ENCODE peak calls at places on chromosomes 6 and 20, in eight cellular contexts. Z is adrenal gland, Q is DND-41, I is K562, D is left ventricle myocardium inferior, R is mammary epithelial cell, E is HFF-Myc, G is HL-60. J is an unnamed sample.

GRCh38 chr20:36092424-36093024 is 62.0 kb upstream of the EPB41L1 start:
- DNase-seq in Z (peak), Q (no peak), I (peak), D (peak), R (no peak), E (no peak), G (no peak), J (no peak)

GRCh38 chr6:45922728-45923351 is 92.8 kb downstream of the CLIC5 start:
- DNase-seq in Z (peak), Q (peak), I (peak), D (peak), R (peak), E (peak), G (peak), J (peak)

GRCh38 chr6:41966961-41967311 is 25.3 kb upstream of the CCND3 start:
- DNase-seq in Z (no peak), Q (no peak), I (peak), D (no peak), R (peak), E (no peak), G (peak), J (no peak)

GRCh38 chr20:2694519-2694918 is 1.9 kb downstream of the EBF4 start:
- DNase-seq in Z (no peak), Q (no peak), I (no peak), D (no peak), R (no peak), E (no peak), G (no peak), J (no peak)

GRCh38 chr20:4817230-4817671 is 95.5 kb downstream of the PRND start:
- DNase-seq in Z (no peak), Q (no peak), I (peak), D (no peak), R (no peak), E (no peak), G (no peak), J (no peak)

GRCh38 chr6:125714431-125715090 is 34.9 kb upstream of the HEY2 start:
- DNase-seq in Z (no peak), Q (no peak), I (no peak), D (no peak), R (no peak), E (no peak), G (no peak), J (peak)

GRCh38 chr20:63745961-63746765 is 6.6 kb downstream of the SLC2A4RG start:
- DNase-seq in Z (no peak), Q (no peak), I (no peak), D (no peak), R (no peak), E (no peak), G (no peak), J (no peak)

GRCh38 chr6:129853996-129854711 is 7.0 kb downstream of the TMEM244 start:
- DNase-seq in Z (no peak), Q (no peak), I (peak), D (no peak), R (peak), E (no peak), G (no peak), J (no peak)

GRCh38 chr6:96899019-96899418 is 1.3 kb upstream of the NDUFAF4 start:
- DNase-seq in Z (peak), Q (no peak), I (no peak), D (no peak), R (peak), E (peak), G (peak), J (no peak)

GRCh38 chr6:83057705-83058321 is 7.8 kb downstream of the UBE3D start:
- DNase-seq in Z (peak), Q (peak), I (peak), D (no peak), R (peak), E (no peak), G (peak), J (no peak)

GRCh38 chr6:161362266-161362665 is 88.4 kb upstream of the AGPAT4 start:
- DNase-seq in Z (no peak), Q (no peak), I (no peak), D (no peak), R (no peak), E (no peak), G (no peak), J (no peak)

GRCh38 chr6:33276864-33277662 is at the start of gene B3GALT4:
- DNase-seq in Z (peak), Q (peak), I (peak), D (peak), R (peak), E (peak), G (peak), J (peak)

GRCh38 chr6:101544286-101544685 is 150.8 kb downstream of the GRIK2 start:
- DNase-seq in Z (no peak), Q (no peak), I (no peak), D (no peak), R (peak), E (no peak), G (no peak), J (no peak)

GRCh38 chr6:12848969-12849368 is 132.4 kb downstream of the PHACTR1 start:
- DNase-seq in Z (no peak), Q (no peak), I (no peak), D (no peak), R (no peak), E (no peak), G (no peak), J (no peak)

GRCh38 chr6:43477235-43478007 is at the start of gene TJAP1:
- DNase-seq in Z (peak), Q (peak), I (peak), D (peak), R (peak), E (no peak), G (peak), J (peak)

GRCh38 chr6:49423817-49424216 is 39.2 kb downstream of the MMUT start:
- DNase-seq in Z (no peak), Q (no peak), I (no peak), D (no peak), R (peak), E (no peak), G (no peak), J (no peak)

DNA sequence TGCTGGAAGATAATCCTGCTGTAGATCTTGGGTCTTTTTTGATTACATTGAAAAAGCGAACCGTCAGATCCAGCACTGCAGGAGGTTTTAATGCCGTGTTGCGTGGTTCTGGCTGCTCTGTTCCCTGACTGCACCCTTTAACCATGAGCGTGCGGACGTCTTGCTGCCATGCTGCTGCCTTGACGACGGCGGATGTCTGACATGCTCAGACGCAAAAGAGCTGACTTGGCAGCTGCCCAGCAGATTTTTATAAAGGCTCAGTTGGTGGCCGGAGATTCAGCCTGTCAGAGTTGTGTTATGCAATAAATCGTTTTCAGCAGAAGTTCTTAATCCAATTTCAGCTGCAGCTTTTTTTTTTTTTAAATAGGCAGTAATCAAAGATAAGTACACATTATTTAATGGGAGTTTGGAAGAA is 119.4 kb downstream of the JARID2 start:
- DNase-seq in Z (peak), Q (no peak), I (peak), D (peak), R (peak), E (peak), G (peak), J (no peak)
- H3K4me3 ChIP-seq in Z (no peak), Q (no peak), I (no peak), D (peak), R (peak), E (no peak), G (no peak), J (no peak)

DNA sequence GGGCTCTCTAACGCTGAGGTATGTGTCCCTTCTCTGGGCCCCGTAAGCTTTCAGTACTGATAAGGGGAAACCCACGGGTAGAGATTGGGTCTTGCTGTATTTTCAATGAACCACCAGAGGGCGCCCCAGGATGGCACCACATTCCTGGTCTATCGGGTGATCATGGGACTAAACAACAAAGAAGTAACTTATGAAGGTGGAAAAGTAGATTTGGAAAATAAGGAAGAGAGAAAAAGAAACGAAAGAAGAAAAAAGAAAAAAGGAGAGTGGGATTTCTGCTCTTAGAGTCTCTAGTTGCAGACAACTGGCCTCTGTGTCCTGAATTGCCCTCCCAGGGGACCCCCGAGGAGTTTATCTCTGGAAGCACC is 93.8 kb downstream of the GMPR start:
- DNase-seq in Z (peak), Q (peak), I (peak), D (peak), R (peak), E (no peak), G (peak), J (peak)
- H3K4me3 ChIP-seq in Z (no peak), Q (no peak), I (no peak), D (no peak), R (no peak), E (no peak), G (no peak), J (no peak)

GRCh38 chr6:56741472-56741871 is 98.8 kb upstream of the DST start:
- DNase-seq in Z (no peak), Q (no peak), I (no peak), D (no peak), R (no peak), E (no peak), G (no peak), J (no peak)
- H3K4me3 ChIP-seq in Z (no peak), Q (no peak), I (no peak), D (peak), R (peak), E (no peak), G (no peak), J (no peak)

DNA sequence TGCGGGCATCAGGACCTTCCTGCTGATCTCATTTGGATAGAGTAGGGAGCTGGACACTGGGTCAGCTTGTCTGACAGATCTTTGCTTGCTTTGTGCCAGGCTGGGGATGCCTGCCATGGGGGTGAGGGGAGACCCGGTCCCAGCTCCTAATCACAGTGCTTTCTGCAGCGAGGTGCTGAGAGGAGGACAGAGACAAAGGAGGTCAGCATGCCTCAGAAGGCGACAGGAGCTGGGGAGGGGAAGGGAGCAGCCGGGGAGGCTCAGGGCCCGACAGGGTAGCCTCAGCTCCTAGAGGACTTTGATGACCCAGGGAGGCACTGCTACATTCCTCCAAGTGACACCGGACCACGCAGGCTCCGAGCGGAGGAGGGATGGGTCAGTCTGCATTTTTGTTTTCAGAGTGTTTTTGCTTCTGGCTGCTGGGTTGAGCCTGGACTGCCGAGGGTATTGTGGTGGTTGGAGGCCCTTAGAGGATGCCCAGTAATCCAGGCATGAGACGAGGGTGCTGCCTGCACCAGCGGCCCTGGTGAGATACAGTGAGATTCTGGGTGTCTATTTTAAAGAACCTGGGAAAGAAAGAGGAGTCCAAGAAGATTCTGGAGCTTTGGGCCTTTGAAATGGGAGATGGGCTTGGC is 7.8 kb downstream of the RBM38 start:
- DNase-seq in Z (no peak), Q (no peak), I (no peak), D (no peak), R (no peak), E (no peak), G (no peak), J (no peak)
- H3K4me3 ChIP-seq in Z (no peak), Q (peak), I (no peak), D (peak), R (no peak), E (no peak), G (no peak), J (peak)

DNA sequence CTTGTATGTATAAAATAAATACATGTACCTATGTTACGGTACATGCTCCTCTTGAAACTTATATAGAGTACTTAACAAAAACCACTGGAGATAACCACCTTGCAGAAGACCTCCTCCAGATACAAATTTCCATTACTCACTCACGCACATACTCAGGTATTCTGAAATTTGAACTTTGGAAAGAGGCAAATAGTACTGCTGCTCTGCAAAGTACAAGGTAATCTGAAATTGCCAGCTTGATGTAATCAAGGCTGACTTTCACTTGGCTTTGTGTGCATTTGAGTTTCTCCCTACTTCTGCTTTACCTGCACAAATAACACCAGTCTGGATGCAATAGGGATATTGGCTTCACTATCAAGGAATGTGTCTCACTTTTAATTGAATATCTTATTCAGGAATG is 123.6 kb downstream of the FOXA2 start:
- DNase-seq in Z (no peak), Q (no peak), I (no peak), D (no peak), R (no peak), E (no peak), G (no peak), J (no peak)
- H3K4me3 ChIP-seq in Z (no peak), Q (no peak), I (no peak), D (no peak), R (no peak), E (no peak), G (no peak), J (no peak)

GRCh38 chr6:152575621-152576150 is 61.5 kb downstream of the SYNE1 start:
- DNase-seq in Z (no peak), Q (no peak), I (no peak), D (no peak), R (peak), E (peak), G (peak), J (no peak)
- H3K4me3 ChIP-seq in Z (no peak), Q (no peak), I (no peak), D (no peak), R (peak), E (no peak), G (no peak), J (no peak)